ENCODE peak calls at places on chromosomes 4 and X, in seven cellular contexts. V, X, B, J, C, E and R are unnamed samples.

GRCh38 chrX:119622356-119623232 is 16.4 kb upstream of the NKRF start:
- DNase-seq in V (no peak), B (no peak), X (peak; percentile 71), E (peak; percentile 17), J (no peak), C (no peak), R (peak; percentile 67)

GRCh38 chrX:7399373-7399772 is 251.4 kb upstream of the PUDP start:
- DNase-seq in X (no peak), J (no peak), V (no peak), E (no peak), C (no peak), B (no peak), R (no peak)

GRCh38 chr4:18844726-18845125 is 823.2 kb upstream of the LCORL start:
- DNase-seq in E (no peak), V (no peak), C (no peak), X (no peak), B (no peak), J (no peak), R (peak; percentile 2)

GRCh38 chr4:75708218-75708691 is 16.1 kb upstream of the USO1 start:
- DNase-seq in V (peak; percentile 23), E (no peak), C (no peak), B (peak; percentile 33), X (no peak), J (no peak), R (no peak)

GRCh38 chr4:121698119-121698732 is 1.4 kb upstream of the ANXA5 start:
- DNase-seq in X (peak; percentile 82), C (peak; percentile 33), E (no peak), B (no peak), J (no peak), V (no peak), R (no peak)

GRCh38 chr4:158162637-158163036 is 10.2 kb downstream of the GASK1B start:
- DNase-seq in C (no peak), J (no peak), X (no peak), E (peak; percentile 66), V (no peak), B (no peak), R (no peak)

GRCh38 chrX:132393090-132393884 is 95.6 kb downstream of the MBNL3 start:
- DNase-seq in B (no peak), J (no peak), E (no peak), X (no peak), V (no peak), C (no peak), R (no peak)

GRCh38 chr4:5338511-5338910 is 287.2 kb downstream of the STK32B start:
- DNase-seq in X (peak; percentile 60), V (no peak), B (no peak), E (peak; percentile 10), C (no peak), J (no peak), R (no peak)

GRCh38 chr4:74117024-74117534 is 18.1 kb upstream of the CXCL2 start:
- DNase-seq in E (peak; percentile 99), V (no peak), X (peak; percentile 97), C (peak; percentile 38), B (no peak), J (peak; percentile 75), R (peak; percentile 93)

GRCh38 chr4:110361921-110362320 is 114.0 kb upstream of the ENPEP start:
- DNase-seq in X (peak; percentile 50), E (peak; percentile 88), J (no peak), V (no peak), C (no peak), B (no peak), R (no peak)

GRCh38 chrX:47215291-47215900 is 3.1 kb upstream of the CDK16 start:
- DNase-seq in V (no peak), X (no peak), C (no peak), B (no peak), E (no peak), J (no peak), R (no peak)

GRCh38 chrX:27186671-27187070 is 276.5 kb downstream of the PPP4R3C start:
- DNase-seq in J (no peak), X (peak; percentile 3), E (peak; percentile 4), C (no peak), B (peak; percentile 0), V (peak; percentile 12), R (peak; percentile 5)

GRCh38 chr4:183136880-183137279 is 37.8 kb downstream of the WWC2 start:
- DNase-seq in V (no peak), J (no peak), X (no peak), E (peak; percentile 34), C (no peak), B (no peak), R (peak; percentile 32)

GRCh38 chr4:45987858-45988257 is 136.0 kb downstream of the GABRG1 start:
- DNase-seq in C (no peak), E (no peak), J (no peak), X (no peak), B (no peak), V (no peak), R (no peak)

GRCh38 chrX:104347860-104348259 is 93.1 kb upstream of the ESX1 start:
- DNase-seq in B (no peak), J (no peak), C (no peak), V (no peak), E (peak; percentile 88), X (no peak), R (no peak)

GRCh38 chr4:21522296-21522695 is 426.3 kb downstream of the KCNIP4 start:
- DNase-seq in E (no peak), V (no peak), B (no peak), X (no peak), C (no peak), J (no peak), R (peak; percentile 4)

GRCh38 chr4:185841451-185841850 is 29.5 kb upstream of the SORBS2 start:
- DNase-seq in J (no peak), V (no peak), C (no peak), E (no peak), B (no peak), X (no peak), R (no peak)

GRCh38 chr4:155541716-155542115 is 124.9 kb upstream of the GUCY1A1 start:
- DNase-seq in E (no peak), V (no peak), J (no peak), X (no peak), C (no peak), B (no peak), R (peak; percentile 56)

GRCh38 chr4:122584517-122584916 is 36.3 kb downstream of the IL21 start:
- DNase-seq in J (peak; percentile 18), B (no peak), V (no peak), X (peak; percentile 84), E (peak; percentile 91), C (no peak), R (peak; percentile 66)